ENCODE peak calls at places on chromosome 16, in seven cellular contexts. G is AG09319; Y is CD8-positive, alpha-beta T cell; U is AG09309; W is neural crest cell; Z is mesothelial cell of epicardium; I is tibial nerve. T is an unnamed sample.

GRCh38 chr16:89143201-89143741 is 28.3 kb upstream of the CDH15 start:
- DNase-seq in Z (no peak), Y (no peak), U (no peak), G (no peak), I (no peak), W (no peak), T (no peak)

GRCh38 chr16:52229471-52229870 is 317.5 kb downstream of the TOX3 start:
- DNase-seq in G (no peak), W (no peak), U (no peak), Y (no peak), I (no peak), Z (no peak), T (no peak)

GRCh38 chr16:71383054-71383773 is 24.7 kb downstream of the CALB2 start:
- DNase-seq in I (no peak), W (no peak), U (peak), G (no peak), Z (no peak), Y (no peak), T (no peak)

GRCh38 chr16:88337021-88337420 is 45.7 kb upstream of the ZNF469 start:
- DNase-seq in I (no peak), W (no peak), U (no peak), Y (no peak), Z (no peak), G (no peak), T (no peak)

GRCh38 chr16:70800306-70800705 is 652 bp downstream of the VAC14 start:
- DNase-seq in G (no peak), W (no peak), I (no peak), Y (no peak), U (no peak), Z (no peak), T (no peak)

GRCh38 chr16:46853713-46854443 is 22.9 kb upstream of the C16orf87 start:
- DNase-seq in G (peak), Y (peak), W (peak), U (peak), I (peak), Z (peak), T (peak)

GRCh38 chr16:73124097-73124652 is 76.2 kb upstream of the ZFHX3 start:
- DNase-seq in G (no peak), Y (no peak), W (no peak), I (no peak), Z (no peak), U (no peak), T (no peak)

GRCh38 chr16:62965831-62966230 is 929.6 kb upstream of the CDH8 start:
- DNase-seq in Z (no peak), Y (no peak), U (no peak), G (no peak), I (no peak), W (no peak), T (no peak)

GRCh38 chr16:58062821-58063220 is 37.3 kb downstream of the MMP15 start:
- DNase-seq in Z (no peak), I (no peak), U (no peak), G (no peak), W (no peak), Y (no peak), T (no peak)

GRCh38 chr16:54766355-54766754 is 164.3 kb upstream of the IRX5 start:
- DNase-seq in I (no peak), U (no peak), Y (no peak), G (no peak), Z (no peak), W (no peak), T (no peak)

DNA sequence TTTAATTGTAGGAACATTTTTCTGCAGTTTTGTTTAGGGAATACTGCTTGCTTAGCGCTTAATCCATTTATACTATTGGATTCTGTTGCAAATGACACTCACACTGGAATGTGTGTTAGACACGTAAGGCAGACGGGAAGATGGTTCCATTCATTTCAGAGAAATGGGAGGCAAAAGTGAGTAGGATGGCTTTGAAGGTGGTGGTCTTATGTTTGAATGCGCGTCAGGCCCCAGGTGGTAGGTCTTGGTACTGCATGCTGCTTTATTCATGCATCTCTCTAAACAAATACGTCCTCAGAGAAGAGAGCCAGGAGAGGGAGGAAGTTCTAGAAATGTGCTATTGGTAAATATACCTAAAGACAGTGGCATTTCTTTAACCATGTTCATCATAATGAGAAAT is 997.6 kb upstream of the RBFOX1 start:
- DNase-seq in Z (no peak), I (no peak), W (peak), G (no peak), Y (no peak), U (no peak), T (no peak)
- TF ChIP-seq CTCF in Z (peak), I (no peak), W (peak), G (peak), Y (no peak), U (peak), T (peak)

GRCh38 chr16:4800290-4801041 is 2.0 kb downstream of the ROGDI start:
- DNase-seq in Z (no peak), U (no peak), W (no peak), I (no peak), Y (no peak), G (no peak), T (no peak)

GRCh38 chr16:4803479-4804243 is 1.2 kb upstream of the ROGDI start:
- DNase-seq in I (no peak), Z (no peak), U (no peak), W (no peak), G (no peak), Y (no peak), T (no peak)

GRCh38 chr16:4801051-4801961 is 1.1 kb downstream of the ROGDI start:
- DNase-seq in U (no peak), Y (no peak), G (no peak), W (peak), I (no peak), Z (no peak), T (no peak)

GRCh38 chr16:4801962-4802658 is at the start of gene ROGDI:
- DNase-seq in I (peak), Y (peak), Z (peak), U (no peak), G (no peak), W (no peak), T (peak)

GRCh38 chr16:4802659-4803287 is 340 bp upstream of the ROGDI start:
- DNase-seq in G (peak), Y (peak), Z (peak), W (peak), I (peak), U (peak), T (peak)
- TF ChIP-seq CTCF in G (no peak), Y (no peak), Z (peak), W (no peak), I (peak), U (no peak), T (peak)

GRCh38 chr16:48538746-48539484 is 71.1 kb downstream of the N4BP1 start:
- DNase-seq in W (no peak), Z (peak), G (no peak), I (no peak), Y (no peak), U (no peak), T (no peak)
- TF ChIP-seq CTCF in W (peak), Z (no peak), G (peak), I (no peak), Y (no peak), U (peak), T (peak)

GRCh38 chr16:68972720-68973119 is 129.4 kb downstream of the TANGO6 start:
- DNase-seq in W (peak), I (no peak), Z (no peak), Y (no peak), G (no peak), U (no peak), T (no peak)
- TF ChIP-seq CTCF in W (peak), I (no peak), Z (no peak), Y (no peak), G (peak), U (peak), T (peak)

T was measured in progenitor cell of endocrine pancreas.